ENCODE peak calls at places on chromosomes 1 and 21, in five cellular contexts. One of them, this sample, is unnamed.

GRCh38 chr1:36881071-36881405 is 153.3 kb downstream of the GRIK3 start:
- DNase-seq in GM12878: no peak
- DNase-seq in SK-N-SH: peak
- DNase-seq in K562: no peak
- DNase-seq in HepG2: no peak
- DNase-seq in this sample: no peak

GRCh38 chr1:93716974-93717373 is 35.3 kb upstream of the BCAR3 start:
- DNase-seq in GM12878: no peak
- DNase-seq in SK-N-SH: no peak
- DNase-seq in K562: peak
- DNase-seq in HepG2: no peak
- DNase-seq in this sample: no peak

GRCh38 chr21:44253832-44254700 is 7.6 kb downstream of the DNMT3L start:
- DNase-seq in GM12878: no peak
- DNase-seq in SK-N-SH: no peak
- DNase-seq in K562: no peak
- DNase-seq in HepG2: no peak
- DNase-seq in this sample: no peak

GRCh38 chr1:32464716-32465540 is at the start of gene ZBTB8B:
- DNase-seq in GM12878: no peak
- DNase-seq in SK-N-SH: peak
- DNase-seq in K562: no peak
- DNase-seq in HepG2: peak
- DNase-seq in this sample: no peak

GRCh38 chr1:27179373-27179772 is 24.4 kb upstream of the SLC9A1 start:
- DNase-seq in GM12878: no peak
- DNase-seq in SK-N-SH: no peak
- DNase-seq in K562: no peak
- DNase-seq in HepG2: no peak
- DNase-seq in this sample: no peak

GRCh38 chr1:78649628-78650027 is at the start of gene IFI44:
- DNase-seq in GM12878: peak
- DNase-seq in SK-N-SH: peak
- DNase-seq in K562: no peak
- DNase-seq in HepG2: no peak
- DNase-seq in this sample: no peak

GRCh38 chr1:212518188-212518951 is 85.7 kb downstream of the NENF start:
- DNase-seq in GM12878: no peak
- DNase-seq in SK-N-SH: peak
- DNase-seq in K562: no peak
- DNase-seq in HepG2: peak
- DNase-seq in this sample: no peak

GRCh38 chr1:181483084-181483559 is at the start of gene CACNA1E:
- DNase-seq in GM12878: no peak
- DNase-seq in SK-N-SH: no peak
- DNase-seq in K562: no peak
- DNase-seq in HepG2: no peak
- DNase-seq in this sample: no peak

DNA sequence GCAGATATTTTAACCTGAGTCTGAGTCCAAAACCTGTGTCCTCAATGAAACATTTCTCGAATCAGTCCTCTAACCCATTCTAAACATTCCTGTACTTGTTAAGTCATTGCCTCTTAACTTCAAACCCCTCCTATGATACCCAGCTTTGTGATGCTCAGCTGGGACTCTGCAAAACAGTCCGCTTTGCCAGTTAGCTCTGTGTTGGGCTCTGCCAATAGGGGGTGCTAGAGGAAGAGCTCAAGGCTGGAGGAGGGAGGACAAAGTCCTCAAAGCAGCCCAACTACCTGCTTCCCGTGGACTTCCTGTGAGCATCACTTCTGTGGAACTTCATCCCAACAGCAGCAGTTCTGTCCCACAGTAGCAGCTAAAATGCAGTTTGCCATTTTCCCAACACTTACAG is 38.1 kb upstream of the SYT14 start:
- DNase-seq in GM12878: no peak
- DNase-seq in SK-N-SH: peak
- DNase-seq in K562: peak
- DNase-seq in HepG2: peak
- DNase-seq in this sample: peak
- TF ChIP-seq CTCF in GM12878: peak
- TF ChIP-seq CTCF in SK-N-SH: peak
- TF ChIP-seq CTCF in K562: peak
- TF ChIP-seq CTCF in HepG2: peak
- TF ChIP-seq CTCF in this sample: peak

DNA sequence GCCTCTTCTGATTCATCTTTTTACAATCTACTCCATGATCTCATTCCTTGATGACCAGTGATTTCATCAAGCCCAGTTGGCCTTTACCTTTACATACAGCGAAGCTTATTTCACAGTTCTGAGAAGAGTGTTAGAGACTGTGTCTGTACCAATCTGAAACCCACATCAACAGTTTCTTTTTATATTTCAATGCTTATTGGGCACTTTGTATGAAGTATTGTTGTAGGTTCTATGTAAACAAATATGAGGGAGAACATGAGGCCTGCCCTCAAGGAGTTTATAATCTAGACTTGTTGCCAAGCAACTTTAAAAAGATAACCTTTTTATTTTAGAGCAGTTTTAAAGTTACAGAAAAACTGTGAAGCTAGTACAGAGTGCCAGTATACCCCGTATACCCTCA is 27.5 kb upstream of the RWDD3 start:
- DNase-seq in GM12878: no peak
- DNase-seq in SK-N-SH: no peak
- DNase-seq in K562: no peak
- DNase-seq in HepG2: no peak
- DNase-seq in this sample: no peak
- TF ChIP-seq GABPA in GM12878: no peak
- TF ChIP-seq GABPA in SK-N-SH: no peak
- TF ChIP-seq GABPA in K562: no peak
- TF ChIP-seq GABPA in HepG2: no peak
- TF ChIP-seq GABPA in this sample: no peak

GRCh38 chr1:158654570-158654969 is 31.9 kb downstream of the SPTA1 start:
- DNase-seq in GM12878: no peak
- DNase-seq in SK-N-SH: no peak
- DNase-seq in K562: peak
- DNase-seq in HepG2: no peak
- DNase-seq in this sample: peak
- TF ChIP-seq REST in GM12878: no peak
- TF ChIP-seq REST in SK-N-SH: no peak
- TF ChIP-seq REST in K562: no peak
- TF ChIP-seq REST in HepG2: no peak
- TF ChIP-seq REST in this sample: no peak

GRCh38 chr1:179882253-179883039 is at the start of gene TOR1AIP1:
- DNase-seq in GM12878: peak
- DNase-seq in SK-N-SH: peak
- DNase-seq in K562: peak
- DNase-seq in HepG2: peak
- DNase-seq in this sample: peak

GRCh38 chr1:179883739-179884138 is 1.7 kb downstream of the TOR1AIP1 start:
- DNase-seq in GM12878: peak
- DNase-seq in SK-N-SH: no peak
- DNase-seq in K562: peak
- DNase-seq in HepG2: peak
- DNase-seq in this sample: no peak

GRCh38 chr1:179879797-179880196 is 2.2 kb upstream of the TOR1AIP2 start:
- DNase-seq in GM12878: no peak
- DNase-seq in SK-N-SH: no peak
- DNase-seq in K562: peak
- DNase-seq in HepG2: no peak
- DNase-seq in this sample: no peak

GRCh38 chr1:179881642-179882252 is 338 bp upstream of the TOR1AIP1 start:
- DNase-seq in GM12878: no peak
- DNase-seq in SK-N-SH: peak
- DNase-seq in K562: peak
- DNase-seq in HepG2: peak
- DNase-seq in this sample: peak

GRCh38 chr1:179883040-179883501 is 986 bp downstream of the TOR1AIP1 start:
- DNase-seq in GM12878: no peak
- DNase-seq in SK-N-SH: peak
- DNase-seq in K562: no peak
- DNase-seq in HepG2: no peak
- DNase-seq in this sample: no peak
- TF ChIP-seq CTCF in GM12878: no peak
- TF ChIP-seq CTCF in SK-N-SH: no peak
- TF ChIP-seq CTCF in K562: no peak
- TF ChIP-seq CTCF in HepG2: no peak
- TF ChIP-seq CTCF in this sample: no peak

DNA sequence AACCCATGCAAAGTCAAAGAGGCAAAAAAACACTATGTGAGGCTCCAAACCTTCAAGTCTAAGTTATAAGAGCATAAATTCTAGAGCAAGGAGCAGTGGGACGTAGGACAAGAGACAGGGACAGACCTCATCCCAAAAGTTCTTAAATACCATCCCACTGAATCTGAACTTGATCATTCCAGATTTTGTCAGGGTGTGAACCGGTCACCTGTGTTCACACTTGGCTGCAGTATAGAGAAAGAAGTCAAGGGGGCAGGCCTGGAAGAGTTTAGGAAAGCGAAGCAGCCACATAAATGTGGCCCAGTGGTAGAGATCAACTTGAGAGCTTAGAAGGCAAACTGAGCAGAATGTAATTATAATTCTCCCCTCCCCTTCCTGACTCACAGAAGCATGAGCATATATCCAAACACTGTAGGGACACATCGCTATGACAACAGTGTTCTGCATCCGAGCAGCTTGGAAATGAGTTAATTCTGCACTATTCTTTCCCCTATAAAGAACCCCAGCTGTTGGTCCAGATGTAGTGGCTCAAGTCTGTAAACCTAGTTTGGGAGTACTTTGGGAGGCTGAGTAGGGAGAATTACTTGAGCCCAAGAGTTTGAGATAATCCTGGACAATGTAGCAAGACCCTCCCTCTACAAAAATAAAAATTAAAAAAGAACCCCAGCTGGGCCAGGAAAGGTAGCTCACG is 2.7 kb downstream of the AKR7A2 start:
- DNase-seq in GM12878: no peak
- DNase-seq in SK-N-SH: no peak
- DNase-seq in K562: no peak
- DNase-seq in HepG2: no peak
- DNase-seq in this sample: no peak
- TF ChIP-seq GABPA in GM12878: no peak
- TF ChIP-seq GABPA in SK-N-SH: no peak
- TF ChIP-seq GABPA in K562: no peak
- TF ChIP-seq GABPA in HepG2: no peak
- TF ChIP-seq GABPA in this sample: no peak